ENCODE peak calls at places on chromosome 19, in five cellular contexts. One of them, this sample, is unnamed.

GRCh38 chr19:34497112-34497805 is 15.7 kb downstream of the WTIP start:
- DNase-seq in HS-5: no peak
- DNase-seq in activated CD4-positive, alpha-beta T cell treated with anti-CD3 and anti-CD28 coated beads, Interleukin-2, amount 50 U/mL, for 1 hour: no peak
- DNase-seq in NCI-H1436: no peak
- DNase-seq in activated gamma-delta T cell treated with anti-CD3 and anti-CD28 coated beads, Interleukin-2, amount 50 U/mL, for 16 hours: no peak
- DNase-seq in this sample: no peak

GRCh38 chr19:722553-723101 is 13.9 kb downstream of the PALM start:
- DNase-seq in NCI-H1436: no peak
- DNase-seq in activated CD4-positive, alpha-beta T cell treated with anti-CD3 and anti-CD28 coated beads, Interleukin-2, amount 50 U/mL, for 1 hour: no peak
- DNase-seq in HS-5: no peak
- DNase-seq in activated gamma-delta T cell treated with anti-CD3 and anti-CD28 coated beads, Interleukin-2, amount 50 U/mL, for 16 hours: no peak
- DNase-seq in this sample: no peak

GRCh38 chr19:40219721-40220276 is 1.6 kb upstream of the TTC9B start:
- DNase-seq in activated gamma-delta T cell treated with anti-CD3 and anti-CD28 coated beads, Interleukin-2, amount 50 U/mL, for 16 hours: no peak
- DNase-seq in HS-5: peak; percentile 87
- DNase-seq in activated CD4-positive, alpha-beta T cell treated with anti-CD3 and anti-CD28 coated beads, Interleukin-2, amount 50 U/mL, for 1 hour: no peak
- DNase-seq in NCI-H1436: peak; percentile 43
- DNase-seq in this sample: no peak

GRCh38 chr19:18562086-18562485 is 4.4 kb downstream of the KXD1 start:
- DNase-seq in NCI-H1436: no peak
- DNase-seq in activated gamma-delta T cell treated with anti-CD3 and anti-CD28 coated beads, Interleukin-2, amount 50 U/mL, for 16 hours: no peak
- DNase-seq in HS-5: no peak
- DNase-seq in activated CD4-positive, alpha-beta T cell treated with anti-CD3 and anti-CD28 coated beads, Interleukin-2, amount 50 U/mL, for 1 hour: no peak
- DNase-seq in this sample: no peak

GRCh38 chr19:45952691-45953505 is 20.8 kb downstream of the NOVA2 start:
- DNase-seq in NCI-H1436: no peak
- DNase-seq in activated gamma-delta T cell treated with anti-CD3 and anti-CD28 coated beads, Interleukin-2, amount 50 U/mL, for 16 hours: no peak
- DNase-seq in activated CD4-positive, alpha-beta T cell treated with anti-CD3 and anti-CD28 coated beads, Interleukin-2, amount 50 U/mL, for 1 hour: peak; percentile 38
- DNase-seq in HS-5: no peak
- DNase-seq in this sample: peak; percentile 36

GRCh38 chr19:29454109-29454508 is 71.7 kb upstream of the VSTM2B start:
- DNase-seq in NCI-H1436: no peak
- DNase-seq in activated CD4-positive, alpha-beta T cell treated with anti-CD3 and anti-CD28 coated beads, Interleukin-2, amount 50 U/mL, for 1 hour: no peak
- DNase-seq in activated gamma-delta T cell treated with anti-CD3 and anti-CD28 coated beads, Interleukin-2, amount 50 U/mL, for 16 hours: no peak
- DNase-seq in HS-5: no peak
- DNase-seq in this sample: no peak

GRCh38 chr19:771332-771785 is 20.4 kb downstream of the MISP start:
- DNase-seq in HS-5: no peak
- DNase-seq in NCI-H1436: no peak
- DNase-seq in activated CD4-positive, alpha-beta T cell treated with anti-CD3 and anti-CD28 coated beads, Interleukin-2, amount 50 U/mL, for 1 hour: peak; percentile 23
- DNase-seq in activated gamma-delta T cell treated with anti-CD3 and anti-CD28 coated beads, Interleukin-2, amount 50 U/mL, for 16 hours: no peak
- DNase-seq in this sample: no peak

GRCh38 chr19:5073153-5073844 is 104.4 kb downstream of the KDM4B start:
- DNase-seq in HS-5: no peak
- DNase-seq in activated gamma-delta T cell treated with anti-CD3 and anti-CD28 coated beads, Interleukin-2, amount 50 U/mL, for 16 hours: no peak
- DNase-seq in NCI-H1436: no peak
- DNase-seq in activated CD4-positive, alpha-beta T cell treated with anti-CD3 and anti-CD28 coated beads, Interleukin-2, amount 50 U/mL, for 1 hour: no peak
- DNase-seq in this sample: no peak

GRCh38 chr19:29445246-29445645 is 80.5 kb upstream of the VSTM2B start:
- DNase-seq in HS-5: no peak
- DNase-seq in NCI-H1436: no peak
- DNase-seq in activated CD4-positive, alpha-beta T cell treated with anti-CD3 and anti-CD28 coated beads, Interleukin-2, amount 50 U/mL, for 1 hour: no peak
- DNase-seq in activated gamma-delta T cell treated with anti-CD3 and anti-CD28 coated beads, Interleukin-2, amount 50 U/mL, for 16 hours: no peak
- DNase-seq in this sample: no peak

GRCh38 chr19:48681127-48681470 is 8.3 kb upstream of the NTN5 start:
- DNase-seq in HS-5: no peak
- DNase-seq in activated gamma-delta T cell treated with anti-CD3 and anti-CD28 coated beads, Interleukin-2, amount 50 U/mL, for 16 hours: no peak
- DNase-seq in activated CD4-positive, alpha-beta T cell treated with anti-CD3 and anti-CD28 coated beads, Interleukin-2, amount 50 U/mL, for 1 hour: no peak
- DNase-seq in NCI-H1436: no peak
- DNase-seq in this sample: no peak

GRCh38 chr19:38932425-38933179 is 1.9 kb downstream of the MRPS12 start:
- DNase-seq in HS-5: no peak
- DNase-seq in activated CD4-positive, alpha-beta T cell treated with anti-CD3 and anti-CD28 coated beads, Interleukin-2, amount 50 U/mL, for 1 hour: peak; percentile 17
- DNase-seq in NCI-H1436: no peak
- DNase-seq in activated gamma-delta T cell treated with anti-CD3 and anti-CD28 coated beads, Interleukin-2, amount 50 U/mL, for 16 hours: no peak
- DNase-seq in this sample: no peak

This sample was measured in activated CD8-positive, alpha-beta memory T cell treated with anti-CD3 and anti-CD28 coated beads, Interleukin-2, amount 50 U/mL, for 4 hours.